ENCODE peak calls at places on chromosome 4, in ten cellular contexts. F is GM10248; Z is posterior vena cava; N is activated CD4-positive, alpha-beta T cell treated with anti-CD3 and anti-CD28 coated beads, Interleukin-2, amount 50 U/mL, for 24 hours; C is T-helper 2 cell; H is pons; A is memory B cell; K is activated naive CD4-positive, alpha-beta T cell treated with anti-CD3 and anti-CD28 coated beads, Interleukin-2, amount 10 ng/mL, durations not matched to agents 7 days and 5 days; Q is endothelial cell; L is GM12891. P is an unnamed sample.

GRCh38 chr4:1597021-1597931 is 86.8 kb downstream of the FAM53A start:
- DNase-seq in F (no peak), Z (peak), N (no peak), C (no peak), H (no peak), A (no peak), K (no peak), Q (no peak), L (no peak), P (no peak)

GRCh38 chr4:166143227-166143626 is 270.2 kb downstream of the TLL1 start:
- DNase-seq in F (no peak), Z (no peak), N (no peak), C (no peak), H (no peak), A (no peak), K (no peak), Q (no peak), L (no peak), P (no peak)

GRCh38 chr4:174716986-174717770 is 111.9 kb downstream of the GLRA3 start:
- DNase-seq in F (no peak), Z (no peak), N (no peak), C (no peak), H (no peak), A (no peak), K (no peak), Q (no peak), L (no peak), P (no peak)

GRCh38 chr4:179867300-179867878 is 2375.8 kb upstream of the TENM3 start:
- DNase-seq in F (peak), Z (no peak), N (no peak), C (no peak), H (peak), A (no peak), K (peak), Q (peak), L (peak), P (no peak)

GRCh38 chr4:92199135-92199534 is 104.6 kb upstream of the GRID2 start:
- DNase-seq in F (no peak), Z (no peak), N (no peak), C (no peak), H (no peak), A (no peak), K (no peak), Q (no peak), L (no peak), P (no peak)

GRCh38 chr4:44670466-44671199 is 7.6 kb upstream of the GUF1 start:
- DNase-seq in F (no peak), Z (no peak), N (no peak), C (no peak), H (no peak), A (no peak), K (no peak), Q (no peak), L (no peak), P (no peak)

GRCh38 chr4:52822583-52823477 is 39.3 kb upstream of the RASL11B start:
- DNase-seq in F (no peak), Z (no peak), N (no peak), C (no peak), H (no peak), A (no peak), K (no peak), Q (no peak), L (no peak), P (no peak)

GRCh38 chr4:156294577-156294976 is 340.9 kb upstream of the CTSO start:
- DNase-seq in F (no peak), Z (no peak), N (no peak), C (no peak), H (peak), A (no peak), K (no peak), Q (peak), L (no peak), P (no peak)

GRCh38 chr4:110484767-110485166 is 8.8 kb downstream of the ENPEP start:
- DNase-seq in F (no peak), Z (no peak), N (no peak), C (no peak), H (no peak), A (no peak), K (no peak), Q (no peak), L (no peak), P (no peak)

GRCh38 chr4:75630174-75630931 is at the start of gene CDKL2:
- DNase-seq in F (peak), Z (peak), N (peak), C (peak), H (peak), A (peak), K (peak), Q (peak), L (peak), P (peak)

GRCh38 chr4:38667005-38667771 is 3.2 kb downstream of the KLF3 start:
- DNase-seq in F (peak), Z (peak), N (no peak), C (peak), H (peak), A (peak), K (peak), Q (peak), L (no peak), P (peak)

GRCh38 chr4:159206427-159206871 is 103.6 kb downstream of the RAPGEF2 start:
- DNase-seq in F (peak), Z (no peak), N (peak), C (no peak), H (no peak), A (no peak), K (peak), Q (no peak), L (no peak), P (no peak)

GRCh38 chr4:84530871-84531270 is 31.8 kb upstream of the NKX6-1 start:
- DNase-seq in F (no peak), Z (no peak), N (no peak), C (no peak), H (no peak), A (no peak), K (no peak), Q (no peak), L (no peak), P (no peak)

GRCh38 chr4:123352240-123352945 is 44.2 kb upstream of the SPRY1 start:
- DNase-seq in F (no peak), Z (no peak), N (no peak), C (no peak), H (peak), A (no peak), K (no peak), Q (no peak), L (no peak), P (no peak)

GRCh38 chr4:65599335-65599734 is 71.0 kb downstream of the EPHA5 start:
- DNase-seq in F (no peak), Z (no peak), N (no peak), C (no peak), H (no peak), A (no peak), K (no peak), Q (no peak), L (no peak), P (no peak)

GRCh38 chr4:165974647-165975335 is 101.8 kb downstream of the TLL1 start:
- DNase-seq in F (no peak), Z (no peak), N (no peak), C (no peak), H (no peak), A (no peak), K (no peak), Q (no peak), L (no peak), P (no peak)

GRCh38 chr4:7610062-7610670 is 175.4 kb upstream of the PSAPL1 start:
- DNase-seq in F (no peak), Z (no peak), N (no peak), C (no peak), H (no peak), A (no peak), K (no peak), Q (no peak), L (no peak), P (no peak)

P was measured in esophagus squamous epithelium.